ENCODE peak calls at places on chromosome 19, in seven cellular contexts. L is mammary epithelial cell; H is body of pancreas; F is stimulated activated CD4-positive, alpha-beta T cell treated with anti-CD3 and anti-CD28 coated beads, TNF-alpha, amount 100 ng/mL, for 48 hours; Z is caudate nucleus; X is RWPE1; P is activated T-helper 2 cell treated with anti-CD3 and anti-CD28 coated beads, Interferon-gamma antibody, Interleukin-2, Interleukin-4, amounts not matched to agents 10 μg/mL and 5 μg/mL and 100 μg/mL, durations not matched to agents 14 hours and 24 hours and 36 hours. E is an unnamed sample.

GRCh38 chr19:42206871-42207755 is 10.4 kb downstream of the DEDD2 start:
- DNase-seq in L (peak), H (no peak), F (no peak), Z (no peak), X (peak), P (no peak), E (no peak)

GRCh38 chr19:47124937-47125668 is 5.5 kb upstream of the SAE1 start:
- DNase-seq in L (peak), H (peak), F (no peak), Z (no peak), X (peak), P (no peak), E (no peak)

GRCh38 chr19:46842791-46843190 is 7.9 kb downstream of the AP2S1 start:
- DNase-seq in L (no peak), H (no peak), F (no peak), Z (no peak), X (no peak), P (no peak), E (no peak)

GRCh38 chr19:47230122-47230920 is 678 bp downstream of the BBC3 start:
- DNase-seq in L (peak), H (peak), F (no peak), Z (peak), X (peak), P (peak), E (no peak)

GRCh38 chr19:17153996-17154395 is 61.2 kb upstream of the USE1 start:
- DNase-seq in L (no peak), H (no peak), F (no peak), Z (no peak), X (no peak), P (no peak), E (no peak)

GRCh38 chr19:31347828-31348314 is 1.4 kb downstream of the TSHZ3 start:
- DNase-seq in L (no peak), H (no peak), F (no peak), Z (no peak), X (no peak), P (no peak), E (no peak)

GRCh38 chr19:43575955-43576451 is 402 bp downstream of the PINLYP start:
- DNase-seq in L (peak), H (no peak), F (no peak), Z (no peak), X (no peak), P (no peak), E (no peak)

GRCh38 chr19:19817357-19817756 is 4.2 kb downstream of the ZNF506 start:
- DNase-seq in L (no peak), H (no peak), F (peak), Z (no peak), X (no peak), P (no peak), E (no peak)

GRCh38 chr19:3146677-3147100 is 10.9 kb downstream of the GNA15 start:
- DNase-seq in L (no peak), H (no peak), F (peak), Z (no peak), X (no peak), P (peak), E (no peak)

GRCh38 chr19:4519521-4520277 is 1.4 kb upstream of the PLIN4 start:
- DNase-seq in L (peak), H (no peak), F (no peak), Z (no peak), X (peak), P (no peak), E (no peak)